ENCODE peak calls at places on chromosomes 7 and 10, in eight cellular contexts. E is endodermal cell; N is GM12865; F is IMR-90; M is uterus; Y is CD4-positive, CD25-positive, alpha-beta regulatory T cell; P is AG04450; C is CD8-positive, alpha-beta memory T cell. L is an unnamed sample.

GRCh38 chr10:63553473-63553872 is 32.3 kb downstream of the REEP3 start:
- DNase-seq in E (no peak), N (no peak), F (peak), M (no peak), Y (no peak), P (no peak), C (no peak), L (no peak)

GRCh38 chr10:96587255-96588059 is 645 bp upstream of the TM9SF3 start:
- DNase-seq in E (no peak), N (no peak), F (peak), M (peak), Y (peak), P (peak), C (no peak), L (peak)

GRCh38 chr10:17387861-17388503 is 66.4 kb downstream of the ST8SIA6 start:
- DNase-seq in E (peak), N (no peak), F (no peak), M (no peak), Y (no peak), P (no peak), C (no peak), L (no peak)

GRCh38 chr7:158024881-158025280 is 562.7 kb downstream of the PTPRN2 start:
- DNase-seq in E (peak), N (no peak), F (no peak), M (no peak), Y (no peak), P (no peak), C (no peak), L (no peak)

GRCh38 chr10:60426425-60426824 is 36.8 kb upstream of the ANK3 start:
- DNase-seq in E (no peak), N (no peak), F (peak), M (no peak), Y (no peak), P (peak), C (no peak), L (no peak)

GRCh38 chr10:986881-987634 is 1.2 kb upstream of the GTPBP4 start:
- DNase-seq in E (no peak), N (no peak), F (peak), M (no peak), Y (no peak), P (peak), C (no peak), L (no peak)

GRCh38 chr10:93680414-93681047 is 21.9 kb downstream of the FRA10AC1 start:
- DNase-seq in E (no peak), N (peak), F (peak), M (no peak), Y (no peak), P (no peak), C (no peak), L (peak)

GRCh38 chr10:78362406-78363022 is 328.9 kb downstream of the RPS24 start:
- DNase-seq in E (peak), N (no peak), F (no peak), M (no peak), Y (no peak), P (no peak), C (no peak), L (peak)

GRCh38 chr10:49608925-49609282 is 1.2 kb upstream of the SLC18A3 start:
- DNase-seq in E (peak), N (no peak), F (no peak), M (no peak), Y (no peak), P (no peak), C (no peak), L (no peak)

GRCh38 chr10:29105516-29106215 is 183.2 kb upstream of the LYZL1 start:
- DNase-seq in E (no peak), N (no peak), F (peak), M (no peak), Y (no peak), P (peak), C (no peak), L (no peak)

GRCh38 chr10:82814635-82815034 is 939.6 kb downstream of the NRG3 start:
- DNase-seq in E (no peak), N (peak), F (no peak), M (no peak), Y (no peak), P (no peak), C (no peak), L (no peak)

GRCh38 chr10:98467506-98468318 is 21.0 kb upstream of the HPS1 start:
- DNase-seq in E (peak), N (peak), F (peak), M (peak), Y (peak), P (peak), C (peak), L (peak)

GRCh38 chr7:134905375-134905774 is 80.9 kb upstream of the AGBL3 start:
- DNase-seq in E (no peak), N (no peak), F (peak), M (peak), Y (no peak), P (peak), C (no peak), L (no peak)

GRCh38 chr7:44286618-44287487 is 38.5 kb downstream of the CAMK2B start:
- DNase-seq in E (peak), N (no peak), F (no peak), M (peak), Y (no peak), P (no peak), C (no peak), L (no peak)

GRCh38 chr7:134356421-134356936 is 39.7 kb upstream of the SLC35B4 start:
- DNase-seq in E (no peak), N (no peak), F (no peak), M (no peak), Y (no peak), P (no peak), C (no peak), L (no peak)

GRCh38 chr10:48242160-48242904 is 32.2 kb downstream of the FRMPD2 start:
- DNase-seq in E (peak), N (no peak), F (no peak), M (no peak), Y (no peak), P (no peak), C (no peak), L (no peak)

GRCh38 chr7:146510088-146510680 is 393.6 kb downstream of the CNTNAP2 start:
- DNase-seq in E (no peak), N (no peak), F (no peak), M (no peak), Y (no peak), P (no peak), C (no peak), L (peak)

GRCh38 chr10:7291487-7292113 is 119.2 kb downstream of the SFMBT2 start:
- DNase-seq in E (no peak), N (no peak), F (no peak), M (no peak), Y (no peak), P (no peak), C (no peak), L (no peak)

GRCh38 chr7:151876112-151876898 is 610 bp downstream of the PRKAG2 start:
- DNase-seq in E (peak), N (peak), F (no peak), M (peak), Y (peak), P (no peak), C (peak), L (peak)

GRCh38 chr7:49852619-49853462 is 79.4 kb downstream of the VWC2 start:
- DNase-seq in E (peak), N (peak), F (peak), M (peak), Y (no peak), P (no peak), C (no peak), L (peak)

GRCh38 chr10:95423327-95424005 is 132.7 kb upstream of the PDLIM1 start:
- DNase-seq in E (no peak), N (peak), F (no peak), M (no peak), Y (no peak), P (no peak), C (no peak), L (no peak)

GRCh38 chr7:116806046-116806944 is 56.1 kb upstream of the CAPZA2 start:
- DNase-seq in E (no peak), N (no peak), F (no peak), M (no peak), Y (no peak), P (no peak), C (no peak), L (no peak)

GRCh38 chr7:116807011-116807560 is 55.3 kb upstream of the CAPZA2 start:
- DNase-seq in E (no peak), N (no peak), F (no peak), M (no peak), Y (no peak), P (no peak), C (no peak), L (no peak)

GRCh38 chr7:116802784-116803183 is 59.6 kb upstream of the CAPZA2 start:
- DNase-seq in E (peak), N (peak), F (peak), M (no peak), Y (peak), P (no peak), C (no peak), L (peak)

GRCh38 chr7:116804459-116804858 is 57.9 kb upstream of the CAPZA2 start:
- DNase-seq in E (no peak), N (no peak), F (no peak), M (no peak), Y (no peak), P (no peak), C (no peak), L (no peak)

DNA sequence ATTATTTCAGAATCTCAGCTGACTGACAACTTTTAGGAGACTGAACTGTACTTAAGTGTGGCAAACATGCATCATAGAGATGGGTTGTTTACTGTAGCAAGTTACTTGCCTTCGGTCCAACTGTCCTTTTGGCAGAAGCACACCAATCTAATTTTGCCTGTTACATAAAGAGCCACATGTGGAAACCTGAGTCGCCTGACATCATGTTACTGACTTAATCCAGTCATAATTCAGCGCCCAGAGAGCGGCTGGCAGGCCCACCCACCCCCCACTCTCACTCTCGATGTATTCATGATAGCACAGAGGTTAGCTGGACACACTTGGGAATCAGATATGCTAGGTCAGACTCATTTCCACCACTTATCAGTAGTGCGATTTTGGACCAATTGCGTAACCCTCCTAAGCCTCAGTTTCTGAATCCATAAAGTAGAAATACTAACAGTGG is 57.3 kb upstream of the CAPZA2 start:
- DNase-seq in E (no peak), N (no peak), F (peak), M (no peak), Y (no peak), P (peak), C (no peak), L (no peak)
- H3K4me3 ChIP-seq in E (no peak), N (no peak), F (no peak), M (no peak), Y (no peak), P (no peak), C (no peak), L (no peak)

GRCh38 chr10:80122746-80123145 is 9.8 kb upstream of the PLAC9 start:
- DNase-seq in E (no peak), N (no peak), F (no peak), M (no peak), Y (no peak), P (no peak), C (no peak), L (no peak)
- H3K4me3 ChIP-seq in E (no peak), N (no peak), F (no peak), M (no peak), Y (no peak), P (no peak), C (no peak), L (no peak)

DNA sequence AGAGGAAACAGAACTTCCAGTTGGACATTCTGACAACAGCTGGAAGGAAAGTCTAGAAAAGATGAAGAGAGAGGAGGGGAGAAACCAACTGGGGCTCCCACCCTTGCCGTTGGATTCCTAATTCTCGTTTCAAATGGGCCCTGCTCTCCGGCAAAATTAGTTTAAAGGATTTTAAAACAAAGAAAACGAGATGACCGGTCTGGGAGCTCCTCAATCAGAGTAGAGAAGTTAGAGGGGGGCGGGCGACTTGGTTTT is 1.5 kb upstream of the EN2 start:
- DNase-seq in E (no peak), N (no peak), F (no peak), M (no peak), Y (no peak), P (no peak), C (no peak), L (no peak)
- H3K4me3 ChIP-seq in E (no peak), N (no peak), F (no peak), M (no peak), Y (no peak), P (no peak), C (no peak), L (no peak)

GRCh38 chr10:109913351-109913902 is 9.9 kb downstream of the XPNPEP1 start:
- DNase-seq in E (no peak), N (no peak), F (no peak), M (no peak), Y (no peak), P (no peak), C (no peak), L (no peak)
- H3K4me3 ChIP-seq in E (no peak), N (no peak), F (no peak), M (no peak), Y (no peak), P (no peak), C (no peak), L (no peak)

DNA sequence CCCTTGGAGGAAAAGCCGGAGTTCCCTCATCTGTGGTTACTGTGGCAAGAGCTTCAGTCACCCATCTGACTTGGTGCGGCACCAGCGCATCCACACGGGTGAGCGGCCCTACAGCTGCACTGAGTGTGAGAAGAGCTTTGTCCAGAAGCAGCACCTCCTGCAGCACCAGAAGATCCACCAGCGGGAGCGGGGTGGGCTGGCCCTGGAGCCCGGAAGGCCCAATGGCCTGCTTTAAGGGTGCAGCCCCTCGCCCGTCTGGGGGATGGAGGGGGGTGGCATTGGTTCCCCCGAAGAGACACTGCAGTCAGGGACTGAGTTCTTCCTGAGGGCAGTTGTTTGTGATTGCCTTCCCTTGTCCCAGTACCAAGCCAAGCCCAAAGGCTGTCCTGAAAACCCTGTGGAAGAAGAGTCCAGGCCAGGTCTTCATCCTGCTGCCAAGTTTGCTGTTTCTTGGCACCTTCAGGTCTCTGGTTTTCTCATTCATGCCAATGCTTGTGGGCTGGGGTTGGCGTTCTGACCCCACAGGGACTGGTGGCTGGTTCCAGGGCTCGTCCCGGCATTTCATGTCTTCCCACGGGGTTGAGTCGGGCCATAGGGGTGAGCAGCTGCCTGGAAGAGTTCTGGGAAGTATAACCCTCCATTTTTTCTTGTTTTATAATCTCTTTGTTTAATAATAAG is 7.7 kb upstream of the ZNF783 start:
- DNase-seq in E (no peak), N (no peak), F (no peak), M (no peak), Y (no peak), P (no peak), C (no peak), L (no peak)
- H3K4me3 ChIP-seq in E (no peak), N (no peak), F (no peak), M (no peak), Y (no peak), P (no peak), C (no peak), L (no peak)

GRCh38 chr10:58326967-58327381 is 7.8 kb upstream of the UBE2D1 start:
- DNase-seq in E (peak), N (no peak), F (peak), M (peak), Y (no peak), P (no peak), C (no peak), L (no peak)
- H3K4me3 ChIP-seq in E (no peak), N (no peak), F (peak), M (peak), Y (no peak), P (peak), C (no peak), L (no peak)

L was measured in Jurkat, Clone E6-1.